ENCODE peak calls at places on chromosomes 5 and 9, in seven cellular contexts. R, B, V, I, K, H and O are unnamed samples.

GRCh38 chr9:108869092-108869725 is 7.1 kb downstream of the ACTL7A start:
- DNase-seq in R (peak), B (no peak), V (no peak), I (no peak), K (peak), H (no peak), O (no peak)

GRCh38 chr5:113278976-113279375 is 155.8 kb downstream of the TSSK1B start:
- DNase-seq in R (peak), B (no peak), V (no peak), I (no peak), K (peak), H (no peak), O (peak)

GRCh38 chr5:102823441-102823874 is 68.4 kb downstream of the PAM start:
- DNase-seq in R (peak), B (no peak), V (no peak), I (no peak), K (peak), H (no peak), O (no peak)

GRCh38 chr9:15205632-15206243 is 101.3 kb downstream of the TTC39B start:
- DNase-seq in R (no peak), B (no peak), V (no peak), I (no peak), K (peak), H (no peak), O (no peak)

GRCh38 chr5:162119801-162120200 is 52.2 kb downstream of the GABRG2 start:
- DNase-seq in R (no peak), B (no peak), V (no peak), I (no peak), K (no peak), H (no peak), O (no peak)

GRCh38 chr5:157558089-157558595 is 17.4 kb downstream of the ADAM19 start:
- DNase-seq in R (peak), B (no peak), V (no peak), I (no peak), K (peak), H (no peak), O (no peak)

GRCh38 chr9:22446950-22447606 is 454 bp downstream of the DMRTA1 start:
- DNase-seq in R (peak), B (peak), V (peak), I (peak), K (peak), H (peak), O (peak)

GRCh38 chr9:5773324-5773999 is 59.5 kb downstream of the ERMP1 start:
- DNase-seq in R (no peak), B (no peak), V (no peak), I (no peak), K (no peak), H (no peak), O (no peak)

GRCh38 chr5:35857004-35857345 is 284 bp downstream of the IL7R start:
- DNase-seq in R (peak), B (no peak), V (no peak), I (no peak), K (no peak), H (no peak), O (no peak)

GRCh38 chr5:89950234-89950633 is 459.3 kb downstream of the CETN3 start:
- DNase-seq in R (no peak), B (no peak), V (no peak), I (no peak), K (no peak), H (no peak), O (no peak)

GRCh38 chr5:147629196-147629595 is 119.3 kb upstream of the DPYSL3 start:
- DNase-seq in R (no peak), B (no peak), V (no peak), I (no peak), K (no peak), H (no peak), O (no peak)

GRCh38 chr5:167512111-167512510 is 779.3 kb upstream of the WWC1 start:
- DNase-seq in R (no peak), B (no peak), V (no peak), I (no peak), K (no peak), H (no peak), O (no peak)

GRCh38 chr9:136726631-136727191 is 14.3 kb downstream of the DIPK1B start:
- DNase-seq in R (no peak), B (no peak), V (no peak), I (peak), K (peak), H (no peak), O (peak)
- TF ChIP-seq CTCF in R (peak), B (peak), V (no peak), I (peak), K (peak), H (peak), O (peak)

GRCh38 chr9:106954974-106955850 is 92.2 kb downstream of the ZNF462 start:
- DNase-seq in R (peak), B (no peak), V (no peak), I (no peak), K (no peak), H (no peak), O (no peak)

GRCh38 chr9:106958955-106959657 is 96.1 kb downstream of the ZNF462 start:
- DNase-seq in R (peak), B (no peak), V (no peak), I (no peak), K (peak), H (no peak), O (no peak)

GRCh38 chr9:106954562-106954961 is 91.6 kb downstream of the ZNF462 start:
- DNase-seq in R (peak), B (no peak), V (no peak), I (no peak), K (no peak), H (no peak), O (no peak)

GRCh38 chr9:106960238-106960637 is 97.3 kb downstream of the ZNF462 start:
- DNase-seq in R (no peak), B (no peak), V (no peak), I (no peak), K (no peak), H (no peak), O (no peak)

DNA sequence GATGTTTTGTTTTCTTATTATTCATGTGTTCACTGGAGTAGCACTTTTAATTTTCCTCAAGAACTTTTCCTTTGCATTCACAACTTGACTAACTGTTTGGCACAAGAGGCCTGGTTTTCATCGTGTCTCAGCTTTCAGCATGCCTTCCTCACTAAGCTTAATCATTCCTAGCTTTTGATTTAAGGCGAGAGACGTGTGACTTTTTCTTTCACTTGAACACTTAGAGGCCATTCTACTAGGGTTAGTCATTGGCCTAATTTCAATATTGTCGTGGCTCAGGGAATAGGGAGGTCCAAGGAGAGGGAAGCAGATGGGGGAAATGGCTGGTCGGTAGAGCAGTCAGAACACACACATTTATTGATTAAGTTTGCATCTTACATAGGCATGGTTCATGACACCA is 94.0 kb downstream of the ZNF462 start:
- DNase-seq in R (peak), B (no peak), V (no peak), I (no peak), K (peak), H (no peak), O (no peak)
- TF ChIP-seq CTCF in R (no peak), B (no peak), V (no peak), I (no peak), K (no peak), H (no peak), O (no peak)

GRCh38 chr9:347667-348292 is 133.1 kb downstream of the DOCK8 start:
- DNase-seq in R (peak), B (no peak), V (no peak), I (no peak), K (peak), H (no peak), O (no peak)
- TF ChIP-seq CTCF in R (peak), B (peak), V (peak), I (no peak), K (peak), H (peak), O (peak)

GRCh38 chr5:31717586-31717985 is 78.7 kb downstream of the PDZD2 start:
- DNase-seq in R (no peak), B (no peak), V (no peak), I (no peak), K (no peak), H (no peak), O (no peak)
- TF ChIP-seq CTCF in R (no peak), B (no peak), V (no peak), I (no peak), K (no peak), H (no peak), O (no peak)